ENCODE peak calls at places on chromosomes 2 and 18, in seven cellular contexts. One of them, this sample, is unnamed.

GRCh38 chr2:239378918-239379640 is 21.7 kb downstream of the HDAC4 start:
- DNase-seq in left ventricle myocardium inferior: no peak
- DNase-seq in pancreas: peak
- DNase-seq in GM23338: no peak
- DNase-seq in tibial artery: no peak
- DNase-seq in fibroblast of pulmonary artery: no peak
- DNase-seq in psoas muscle: no peak
- DNase-seq in this sample: no peak

GRCh38 chr2:225027061-225027762 is 15.1 kb downstream of the DOCK10 start:
- DNase-seq in left ventricle myocardium inferior: no peak
- DNase-seq in pancreas: no peak
- DNase-seq in GM23338: no peak
- DNase-seq in tibial artery: no peak
- DNase-seq in fibroblast of pulmonary artery: no peak
- DNase-seq in psoas muscle: no peak
- DNase-seq in this sample: no peak

GRCh38 chr2:9474361-9475117 is at the start of gene IAH1:
- DNase-seq in left ventricle myocardium inferior: peak
- DNase-seq in pancreas: peak
- DNase-seq in GM23338: peak
- DNase-seq in tibial artery: peak
- DNase-seq in fibroblast of pulmonary artery: peak
- DNase-seq in psoas muscle: peak
- DNase-seq in this sample: peak

GRCh38 chr2:175436076-175436475 is 254.6 kb upstream of the ATP5MC3 start:
- DNase-seq in left ventricle myocardium inferior: no peak
- DNase-seq in pancreas: no peak
- DNase-seq in GM23338: no peak
- DNase-seq in tibial artery: no peak
- DNase-seq in fibroblast of pulmonary artery: no peak
- DNase-seq in psoas muscle: no peak
- DNase-seq in this sample: peak

GRCh38 chr2:128879161-128879560 is 560.5 kb upstream of the HS6ST1 start:
- DNase-seq in left ventricle myocardium inferior: no peak
- DNase-seq in pancreas: no peak
- DNase-seq in GM23338: peak
- DNase-seq in tibial artery: no peak
- DNase-seq in fibroblast of pulmonary artery: no peak
- DNase-seq in psoas muscle: no peak
- DNase-seq in this sample: no peak

GRCh38 chr18:25827961-25828561 is 262.4 kb downstream of the SS18 start:
- DNase-seq in left ventricle myocardium inferior: no peak
- DNase-seq in pancreas: no peak
- DNase-seq in GM23338: peak
- DNase-seq in tibial artery: no peak
- DNase-seq in fibroblast of pulmonary artery: peak
- DNase-seq in psoas muscle: no peak
- DNase-seq in this sample: no peak

GRCh38 chr2:30647752-30648442 is 159.3 kb downstream of the CAPN13 start:
- DNase-seq in left ventricle myocardium inferior: no peak
- DNase-seq in pancreas: no peak
- DNase-seq in GM23338: no peak
- DNase-seq in tibial artery: no peak
- DNase-seq in fibroblast of pulmonary artery: no peak
- DNase-seq in psoas muscle: no peak
- DNase-seq in this sample: no peak

GRCh38 chr2:95025406-95026319 is at the start of gene MAL:
- DNase-seq in left ventricle myocardium inferior: no peak
- DNase-seq in pancreas: no peak
- DNase-seq in GM23338: peak
- DNase-seq in tibial artery: no peak
- DNase-seq in fibroblast of pulmonary artery: no peak
- DNase-seq in psoas muscle: no peak
- DNase-seq in this sample: no peak

DNA sequence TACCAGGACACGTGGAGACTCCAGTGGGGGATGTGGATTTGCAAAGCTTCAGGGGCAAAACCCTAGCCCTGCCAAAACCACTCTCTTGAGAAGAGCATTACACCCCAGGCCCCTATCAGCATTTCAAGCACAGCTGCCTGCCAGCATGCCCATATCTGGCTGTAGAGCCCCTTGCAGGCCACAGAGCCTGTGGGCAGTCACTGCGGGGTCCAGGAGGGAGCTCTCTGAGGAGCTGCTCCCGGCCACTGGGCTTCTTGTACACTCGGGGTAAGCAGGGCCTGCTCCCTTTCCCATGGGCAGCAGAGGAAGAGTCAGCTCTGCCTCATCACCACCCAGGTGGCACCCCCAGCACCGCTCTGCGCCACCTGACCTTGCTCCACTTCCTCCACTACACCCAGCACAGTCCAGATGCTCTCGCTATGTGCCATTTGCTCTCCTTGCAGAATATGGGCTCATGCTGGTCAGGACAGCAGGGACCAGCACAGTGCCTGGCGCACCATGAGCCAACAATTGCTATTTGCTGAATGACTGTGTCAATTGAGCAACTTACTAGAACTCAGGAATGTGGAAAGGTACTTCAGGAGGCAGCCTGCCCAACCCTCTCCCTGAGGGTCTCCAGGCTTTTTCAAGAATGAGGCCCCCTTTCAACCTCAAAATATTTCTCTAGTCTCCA is 7.4 kb downstream of the CHST10 start:
- DNase-seq in left ventricle myocardium inferior: no peak
- DNase-seq in pancreas: no peak
- DNase-seq in GM23338: no peak
- DNase-seq in tibial artery: no peak
- DNase-seq in fibroblast of pulmonary artery: no peak
- DNase-seq in psoas muscle: no peak
- DNase-seq in this sample: peak
- H3K4me3 ChIP-seq in left ventricle myocardium inferior: no peak
- H3K4me3 ChIP-seq in pancreas: no peak
- H3K4me3 ChIP-seq in GM23338: no peak
- H3K4me3 ChIP-seq in tibial artery: no peak
- H3K4me3 ChIP-seq in fibroblast of pulmonary artery: no peak
- H3K4me3 ChIP-seq in psoas muscle: no peak
- H3K4me3 ChIP-seq in this sample: no peak

GRCh38 chr2:236977999-236978398 is 107.7 kb upstream of the COPS8 start:
- DNase-seq in left ventricle myocardium inferior: no peak
- DNase-seq in pancreas: no peak
- DNase-seq in GM23338: no peak
- DNase-seq in tibial artery: no peak
- DNase-seq in fibroblast of pulmonary artery: no peak
- DNase-seq in psoas muscle: no peak
- DNase-seq in this sample: no peak
- TF ChIP-seq CTCF in left ventricle myocardium inferior: no peak
- TF ChIP-seq CTCF in pancreas: no peak
- TF ChIP-seq CTCF in GM23338: no peak
- TF ChIP-seq CTCF in tibial artery: no peak
- TF ChIP-seq CTCF in fibroblast of pulmonary artery: no peak
- TF ChIP-seq CTCF in psoas muscle: no peak
- TF ChIP-seq CTCF in this sample: no peak

GRCh38 chr18:76589309-76589708 is 94.3 kb upstream of the ZNF516 start:
- DNase-seq in left ventricle myocardium inferior: no peak
- DNase-seq in pancreas: no peak
- DNase-seq in GM23338: no peak
- DNase-seq in tibial artery: no peak
- DNase-seq in fibroblast of pulmonary artery: no peak
- DNase-seq in psoas muscle: no peak
- DNase-seq in this sample: no peak
- H3K4me3 ChIP-seq in left ventricle myocardium inferior: peak
- H3K4me3 ChIP-seq in pancreas: no peak
- H3K4me3 ChIP-seq in GM23338: no peak
- H3K4me3 ChIP-seq in tibial artery: peak
- H3K4me3 ChIP-seq in fibroblast of pulmonary artery: no peak
- H3K4me3 ChIP-seq in psoas muscle: peak
- H3K4me3 ChIP-seq in this sample: no peak

DNA sequence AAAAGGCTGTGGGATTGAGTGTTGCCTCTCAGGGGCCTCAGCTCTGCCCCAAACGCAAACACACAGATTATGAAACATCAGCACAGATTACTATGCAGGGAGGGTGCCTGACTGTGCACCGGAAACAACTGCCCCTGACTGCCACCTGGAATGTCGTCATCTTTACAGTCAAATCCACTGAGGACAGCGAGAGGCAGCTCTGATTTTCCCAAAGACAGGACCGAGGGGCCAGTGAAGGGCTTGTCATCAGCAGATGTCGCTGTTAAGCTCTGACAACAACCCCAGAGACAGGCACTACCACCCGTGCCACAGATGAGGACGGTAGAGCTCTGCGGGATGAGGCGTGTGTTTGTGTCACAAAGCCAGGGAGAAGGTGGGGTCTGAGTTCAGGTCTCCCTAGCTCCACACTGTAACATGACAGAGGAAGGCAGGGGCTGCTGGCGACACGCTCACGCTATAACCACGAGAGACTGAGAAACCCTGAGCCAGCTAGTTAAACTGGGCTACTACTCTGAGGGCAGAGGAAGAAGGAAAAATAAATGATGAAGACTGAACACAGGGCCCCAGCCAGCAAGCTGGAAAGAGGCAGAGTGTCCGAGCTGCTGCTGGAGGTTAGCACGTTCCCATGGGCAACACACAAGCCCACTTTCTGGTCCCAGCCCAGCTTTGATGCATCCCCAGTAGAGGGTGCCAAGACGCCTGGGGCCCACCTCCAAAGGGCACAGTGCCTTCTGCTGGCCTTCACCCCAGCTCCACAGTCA is 47.0 kb downstream of the PARD6G start:
- DNase-seq in left ventricle myocardium inferior: no peak
- DNase-seq in pancreas: no peak
- DNase-seq in GM23338: peak
- DNase-seq in tibial artery: no peak
- DNase-seq in fibroblast of pulmonary artery: no peak
- DNase-seq in psoas muscle: no peak
- DNase-seq in this sample: no peak
- TF ChIP-seq CTCF in left ventricle myocardium inferior: peak
- TF ChIP-seq CTCF in pancreas: no peak
- TF ChIP-seq CTCF in GM23338: peak
- TF ChIP-seq CTCF in tibial artery: no peak
- TF ChIP-seq CTCF in fibroblast of pulmonary artery: peak
- TF ChIP-seq CTCF in psoas muscle: peak
- TF ChIP-seq CTCF in this sample: peak

GRCh38 chr2:161239416-161240109 is 68.7 kb upstream of the PSMD14 start:
- DNase-seq in left ventricle myocardium inferior: peak
- DNase-seq in pancreas: no peak
- DNase-seq in GM23338: peak
- DNase-seq in tibial artery: no peak
- DNase-seq in fibroblast of pulmonary artery: no peak
- DNase-seq in psoas muscle: no peak
- DNase-seq in this sample: no peak

GRCh38 chr2:161241894-161242293 is 66.3 kb upstream of the PSMD14 start:
- DNase-seq in left ventricle myocardium inferior: no peak
- DNase-seq in pancreas: no peak
- DNase-seq in GM23338: no peak
- DNase-seq in tibial artery: no peak
- DNase-seq in fibroblast of pulmonary artery: no peak
- DNase-seq in psoas muscle: no peak
- DNase-seq in this sample: no peak

GRCh38 chr2:161238264-161238558 is 70.0 kb upstream of the PSMD14 start:
- DNase-seq in left ventricle myocardium inferior: no peak
- DNase-seq in pancreas: no peak
- DNase-seq in GM23338: no peak
- DNase-seq in tibial artery: no peak
- DNase-seq in fibroblast of pulmonary artery: no peak
- DNase-seq in psoas muscle: no peak
- DNase-seq in this sample: no peak

GRCh38 chr2:161237397-161238263 is 70.6 kb upstream of the PSMD14 start:
- DNase-seq in left ventricle myocardium inferior: peak
- DNase-seq in pancreas: peak
- DNase-seq in GM23338: peak
- DNase-seq in tibial artery: peak
- DNase-seq in fibroblast of pulmonary artery: peak
- DNase-seq in psoas muscle: peak
- DNase-seq in this sample: peak

DNA sequence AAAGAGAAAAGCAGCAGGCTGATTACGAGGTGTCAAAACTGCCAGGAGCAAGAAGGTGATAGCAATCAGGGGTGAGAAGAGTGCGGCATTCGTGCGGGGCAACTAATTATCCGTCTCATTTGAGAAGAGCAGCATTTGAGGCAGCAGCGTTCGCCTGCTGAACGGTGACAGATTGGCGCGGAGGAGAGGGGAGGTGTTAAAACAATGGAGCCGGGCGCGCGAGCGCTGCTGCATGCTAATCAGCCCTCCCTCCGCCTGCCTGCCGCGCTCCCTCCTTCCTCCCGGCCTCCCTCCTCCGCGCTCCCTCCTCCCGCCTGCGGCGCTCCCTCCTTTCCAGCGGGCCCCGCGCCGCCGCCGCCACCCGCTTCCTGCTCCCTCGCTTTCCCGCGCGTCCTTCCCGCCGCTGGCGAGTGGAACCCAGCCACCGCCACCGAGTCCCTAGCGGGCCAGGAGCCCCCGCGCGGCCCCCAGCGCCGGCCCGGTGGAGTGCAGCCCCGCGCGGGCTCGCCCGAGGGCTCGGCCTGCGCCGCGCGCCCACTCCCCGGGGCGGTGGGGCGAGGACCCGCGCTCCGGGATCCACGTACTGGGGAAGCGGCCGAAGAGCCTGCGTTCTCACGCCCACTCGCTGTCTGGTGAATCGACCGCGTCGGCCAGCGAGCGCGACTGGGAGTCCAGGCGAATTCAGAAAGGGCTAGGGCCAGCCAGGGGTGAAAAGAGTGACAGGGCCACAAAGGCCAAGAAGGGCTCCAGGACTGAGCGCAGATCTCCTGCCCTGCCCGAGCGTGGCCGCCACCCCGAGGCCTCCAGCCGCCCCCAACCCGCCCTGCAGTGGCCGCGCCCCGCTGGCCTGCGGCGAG is 69.4 kb upstream of the PSMD14 start:
- DNase-seq in left ventricle myocardium inferior: peak
- DNase-seq in pancreas: peak
- DNase-seq in GM23338: peak
- DNase-seq in tibial artery: peak
- DNase-seq in fibroblast of pulmonary artery: peak
- DNase-seq in psoas muscle: peak
- DNase-seq in this sample: peak
- H3K4me3 ChIP-seq in left ventricle myocardium inferior: peak
- H3K4me3 ChIP-seq in pancreas: peak
- H3K4me3 ChIP-seq in GM23338: peak
- H3K4me3 ChIP-seq in tibial artery: peak
- H3K4me3 ChIP-seq in fibroblast of pulmonary artery: peak
- H3K4me3 ChIP-seq in psoas muscle: peak
- H3K4me3 ChIP-seq in this sample: peak

GRCh38 chr2:130763405-130763804 is 8.1 kb downstream of the AMER3 start:
- DNase-seq in left ventricle myocardium inferior: no peak
- DNase-seq in pancreas: no peak
- DNase-seq in GM23338: no peak
- DNase-seq in tibial artery: no peak
- DNase-seq in fibroblast of pulmonary artery: no peak
- DNase-seq in psoas muscle: no peak
- DNase-seq in this sample: no peak
- TF ChIP-seq CTCF in left ventricle myocardium inferior: no peak
- TF ChIP-seq CTCF in pancreas: no peak
- TF ChIP-seq CTCF in GM23338: no peak
- TF ChIP-seq CTCF in tibial artery: no peak
- TF ChIP-seq CTCF in fibroblast of pulmonary artery: no peak
- TF ChIP-seq CTCF in psoas muscle: no peak
- TF ChIP-seq CTCF in this sample: no peak